ENCODE peak calls at places on chromosomes 12 and 14, in eight cellular contexts. S is lung, Y is brain microvascular endothelial cell, K is GM12865, B is fibroblast of pulmonary artery, Z is pancreas, X is adrenal gland, W is HL-60. U is an unnamed sample.

GRCh38 chr14:80906946-80907345 is 34.6 kb downstream of the CEP128 start:
- DNase-seq in S (no peak), X (no peak), Y (no peak), K (no peak), B (no peak), W (no peak), Z (no peak), U (no peak)

GRCh38 chr12:53102883-53103807 is at the start of gene SOAT2:
- DNase-seq in S (no peak), W (no peak), Y (no peak), Z (no peak), B (no peak), K (peak; percentile 85), X (no peak), U (peak; percentile 44)

GRCh38 chr12:13864081-13864673 is 117.2 kb downstream of the GRIN2B start:
- DNase-seq in Z (peak; percentile 79), K (peak; percentile 83), Y (peak; percentile 53), X (peak; percentile 83), S (peak; percentile 63), B (peak; percentile 73), W (peak; percentile 37), U (peak; percentile 24)

GRCh38 chr12:49550853-49551252 is 12.0 kb downstream of the KCNH3 start:
- DNase-seq in B (no peak), S (no peak), K (no peak), W (no peak), X (no peak), Z (peak; percentile 50), Y (no peak), U (no peak)

GRCh38 chr12:89064780-89065179 is 287.5 kb downstream of the DUSP6 start:
- DNase-seq in W (no peak), B (peak; percentile 18), S (no peak), Y (peak; percentile 51), K (no peak), X (no peak), Z (no peak), U (no peak)

GRCh38 chr14:73713206-73713803 is 879 bp downstream of the PNMA1 start:
- DNase-seq in S (no peak), K (no peak), Z (no peak), X (no peak), Y (no peak), W (no peak), B (no peak), U (no peak)

GRCh38 chr14:34931206-34931605 is 51.6 kb upstream of the SRP54 start:
- DNase-seq in Z (no peak), S (no peak), Y (no peak), K (peak; percentile 44), B (peak; percentile 28), X (no peak), W (no peak), U (no peak)

GRCh38 chr12:46453428-46453827 is 80.9 kb upstream of the SLC38A2 start:
- DNase-seq in X (no peak), B (no peak), Y (no peak), Z (no peak), S (no peak), W (no peak), K (no peak), U (no peak)

GRCh38 chr14:100786131-100786530 is 39.8 kb upstream of the MEG3 start:
- DNase-seq in B (peak; percentile 62), K (no peak), Z (no peak), S (no peak), Y (no peak), X (no peak), W (no peak), U (no peak)

GRCh38 chr12:3872800-3873636 is at the start of gene PARP11:
- DNase-seq in X (peak; percentile 99), S (peak; percentile 97), B (peak; percentile 97), Y (peak; percentile 96), W (peak; percentile 92), Z (peak; percentile 95), K (peak; percentile 97), U (peak; percentile 90)

GRCh38 chr12:121190523-121191031 is 19.4 kb upstream of the P2RX4 start:
- DNase-seq in W (no peak), X (no peak), B (peak; percentile 94), Z (no peak), S (no peak), K (peak; percentile 30), Y (peak; percentile 97), U (no peak)

GRCh38 chr14:78143489-78144145 is 26.6 kb upstream of the NRXN3 start:
- DNase-seq in K (no peak), X (no peak), Y (no peak), W (no peak), S (no peak), B (no peak), Z (no peak), U (no peak)

GRCh38 chr12:119699199-119699765 is 31.3 kb downstream of the PRKAB1 start:
- DNase-seq in Y (no peak), W (no peak), S (no peak), Z (no peak), K (no peak), B (no peak), X (peak; percentile 84), U (no peak)

GRCh38 chr14:28759658-28760313 is 6.8 kb upstream of the FOXG1 start:
- DNase-seq in X (no peak), S (no peak), K (no peak), Z (no peak), B (no peak), W (no peak), Y (no peak), U (no peak)

GRCh38 chr14:101102875-101103274 is 199.4 kb upstream of the RTL1 start:
- DNase-seq in B (no peak), S (peak; percentile 26), K (no peak), Y (no peak), W (no peak), Z (no peak), X (no peak), U (no peak)

GRCh38 chr14:99225804-99226203 is 46.2 kb downstream of the BCL11B start:
- DNase-seq in B (no peak), K (no peak), S (no peak), X (no peak), Z (no peak), Y (no peak), W (no peak), U (no peak)

GRCh38 chr12:48956279-48957140 is 777 bp downstream of the ARF3 start:
- DNase-seq in K (peak; percentile 71), W (peak; percentile 92), S (peak; percentile 89), B (peak; percentile 98), Z (peak; percentile 63), X (peak; percentile 94), Y (peak; percentile 95), U (no peak)

GRCh38 chr14:22842211-22843122 is 6.1 kb downstream of the MMP14 start:
- DNase-seq in S (no peak), X (no peak), Z (no peak), K (no peak), B (no peak), W (no peak), Y (no peak), U (no peak)

GRCh38 chr14:24098927-24099813 is 5.1 kb downstream of the PCK2 start:
- DNase-seq in K (no peak), Z (peak; percentile 94), B (no peak), W (no peak), X (no peak), Y (no peak), S (no peak), U (no peak)

GRCh38 chr14:105185001-105185400 is 3.9 kb upstream of the NUDT14 start:
- DNase-seq in X (no peak), B (no peak), Z (no peak), W (no peak), Y (no peak), K (no peak), S (no peak), U (no peak)

GRCh38 chr12:46983959-46984833 is 95.2 kb upstream of the PCED1B start:
- DNase-seq in S (no peak), W (no peak), Z (peak; percentile 44), B (peak; percentile 78), X (peak; percentile 33), K (peak; percentile 59), Y (peak; percentile 63), U (peak; percentile 18)

GRCh38 chr12:75345531-75345930 is 11.1 kb downstream of the GLIPR1L1 start:
- DNase-seq in X (no peak), B (no peak), K (no peak), S (no peak), Z (no peak), W (no peak), Y (no peak), U (no peak)

GRCh38 chr12:56377310-56377988 is 14.8 kb upstream of the APOF start:
- DNase-seq in B (peak; percentile 32), Z (no peak), K (no peak), W (no peak), S (no peak), X (no peak), Y (peak; percentile 16), U (no peak)

GRCh38 chr14:26415618-26416123 is 182.2 kb downstream of the NOVA1 start:
- DNase-seq in B (no peak), W (no peak), S (no peak), Y (no peak), X (no peak), Z (peak; percentile 25), K (no peak), U (no peak)

GRCh38 chr14:100536721-100537700 is 50.2 kb downstream of the BEGAIN start:
- DNase-seq in Z (peak; percentile 16), Y (no peak), X (peak; percentile 4), K (no peak), W (no peak), S (no peak), B (no peak), U (no peak)

GRCh38 chr12:30725739-30726138 is 29.0 kb downstream of the CAPRIN2 start:
- DNase-seq in Z (no peak), S (no peak), K (no peak), Y (peak; percentile 50), X (no peak), B (peak; percentile 82), W (no peak), U (no peak)

GRCh38 chr12:92543872-92544271 is 158.9 kb upstream of the PLEKHG7 start:
- DNase-seq in X (no peak), Y (no peak), Z (no peak), B (no peak), W (no peak), K (peak; percentile 72), S (no peak), U (no peak)

GRCh38 chr12:116980083-116980482 is 69.3 kb downstream of the FBXW8 start:
- DNase-seq in Z (no peak), S (no peak), K (no peak), B (no peak), Y (no peak), W (no peak), X (no peak), U (no peak)
- TF ChIP-seq CTCF in Z (no peak), S (no peak), K (no peak), B (no peak), Y (no peak), W (no peak), X (no peak), U (no peak)

GRCh38 chr12:64782181-64782580 is 23.0 kb upstream of the GNS start:
- DNase-seq in X (no peak), K (no peak), Z (no peak), S (no peak), W (no peak), B (no peak), Y (no peak), U (no peak)
- H3K4me3 ChIP-seq in X (no peak overlapping the region), K (peak overlapping the region; percentile 56), Z (peak overlapping the region; percentile 82), S (no peak overlapping the region), W (no peak overlapping the region), B (no peak overlapping the region), Y (no peak overlapping the region), U (no peak overlapping the region)

GRCh38 chr12:62802981-62803380 is 132.0 kb downstream of the PPM1H start:
- DNase-seq in Z (no peak), S (no peak), Y (peak; percentile 36), B (no peak), K (no peak), W (no peak), X (no peak), U (no peak)
- TF ChIP-seq CTCF in Z (no peak), S (no peak), Y (peak; percentile 35), B (no peak), K (no peak), W (no peak), X (no peak), U (no peak)

GRCh38 chr12:123945441-123946151 is 27.0 kb downstream of the CCDC92 start:
- DNase-seq in W (no peak), K (no peak), X (no peak), Z (no peak), Y (no peak), B (no peak), S (no peak), U (no peak)
- H3K4me3 ChIP-seq in W (no peak overlapping the region), K (no peak overlapping the region), X (no peak overlapping the region), Z (no peak overlapping the region), Y (no peak overlapping the region), B (no peak overlapping the region), S (no peak overlapping the region), U (no peak overlapping the region)

U was measured in GM12864.